ENCODE peak calls at places on chromosomes 3 and 15, in ten cellular contexts. F is psoas muscle, B is A549, Z is hepatocyte, J is neural progenitor cell, T is fibroblast of pulmonary artery, D is tibial artery, P is lower leg skin, C is HFF-Myc, Y is upper lobe of left lung. X is an unnamed sample.

GRCh38 chr3:99644741-99645140 is 6.3 kb downstream of the COL8A1 start:
- DNase-seq in J (no peak), C (no peak), T (no peak), Z (no peak), D (no peak), B (no peak), Y (no peak), P (no peak), F (no peak), X (no peak)

GRCh38 chr15:74235962-74236361 is at the start of gene CCDC33:
- DNase-seq in Y (peak; percentile 89), F (no peak), T (no peak), Z (no peak), D (no peak), B (no peak), C (no peak), J (no peak), P (no peak), X (no peak)

GRCh38 chr3:180180795-180181194 is 144.1 kb upstream of the PEX5L start:
- DNase-seq in Z (no peak), F (no peak), J (no peak), D (no peak), T (peak; percentile 2), B (no peak), C (no peak), P (no peak), Y (no peak), X (peak; percentile 86)

GRCh38 chr15:27486676-27487290 is 515.8 kb downstream of the GABRG3 start:
- DNase-seq in D (no peak), P (no peak), J (no peak), Y (no peak), C (no peak), T (no peak), Z (no peak), B (no peak), F (no peak), X (no peak)

GRCh38 chr15:36278219-36278618 is 301.2 kb upstream of the CDIN1 start:
- DNase-seq in P (no peak), B (no peak), Z (no peak), Y (no peak), J (peak; percentile 13), C (no peak), T (peak; percentile 38), F (no peak), D (no peak), X (peak; percentile 38)

GRCh38 chr15:57589276-57590073 is 2.2 kb upstream of the MYZAP start:
- DNase-seq in B (no peak), Y (no peak), Z (no peak), T (no peak), J (no peak), D (peak; percentile 36), C (no peak), P (no peak), F (peak; percentile 54), X (no peak)

GRCh38 chr3:161273589-161274218 is 52.6 kb downstream of the NMD3 start:
- DNase-seq in Z (peak; percentile 72), P (no peak), B (no peak), T (peak; percentile 69), Y (no peak), J (peak; percentile 61), D (no peak), F (no peak), C (no peak), X (peak; percentile 75)

GRCh38 chr15:47711654-47712053 is 5.7 kb upstream of the SEMA6D start:
- DNase-seq in D (no peak), C (no peak), Y (no peak), F (no peak), P (no peak), B (no peak), T (peak; percentile 40), Z (no peak), J (peak; percentile 50), X (no peak)

GRCh38 chr3:111200027-111200426 is 128.4 kb downstream of the NECTIN3 start:
- DNase-seq in F (no peak), B (no peak), D (no peak), J (no peak), C (no peak), P (no peak), Y (no peak), Z (no peak), T (no peak), X (no peak)

GRCh38 chr15:38145671-38146111 is 106.9 kb upstream of the SPRED1 start:
- DNase-seq in D (no peak), Y (no peak), J (peak; percentile 77), F (no peak), B (no peak), T (no peak), C (no peak), Z (no peak), P (no peak), X (no peak)

GRCh38 chr3:49461443-49462171 is 8.5 kb upstream of the DAG1 start:
- DNase-seq in Y (no peak), T (peak; percentile 51), P (no peak), C (no peak), B (no peak), J (peak; percentile 65), F (peak; percentile 28), D (no peak), Z (no peak), X (peak; percentile 60)

GRCh38 chr15:43230640-43231115 is 9.9 kb upstream of the EPB42 start:
- DNase-seq in D (peak; percentile 63), F (no peak), C (no peak), Y (no peak), J (no peak), B (no peak), T (no peak), Z (no peak), P (peak; percentile 28), X (peak; percentile 55)

GRCh38 chr3:72134989-72135451 is 350.1 kb upstream of the PROK2 start:
- DNase-seq in T (no peak), Z (no peak), C (no peak), P (no peak), Y (no peak), B (no peak), F (no peak), J (no peak), D (no peak), X (no peak)

GRCh38 chr15:40922608-40923005 is 6.5 kb upstream of the DLL4 start:
- DNase-seq in P (no peak), B (no peak), T (no peak), C (no peak), D (no peak), Y (no peak), F (no peak), Z (no peak), J (no peak), X (no peak)
- TF ChIP-seq CTCF in P (no peak), B (no peak), T (no peak), C (no peak), D (no peak), Y (no peak), F (no peak), Z (no peak), J (no peak), X (no peak)

DNA sequence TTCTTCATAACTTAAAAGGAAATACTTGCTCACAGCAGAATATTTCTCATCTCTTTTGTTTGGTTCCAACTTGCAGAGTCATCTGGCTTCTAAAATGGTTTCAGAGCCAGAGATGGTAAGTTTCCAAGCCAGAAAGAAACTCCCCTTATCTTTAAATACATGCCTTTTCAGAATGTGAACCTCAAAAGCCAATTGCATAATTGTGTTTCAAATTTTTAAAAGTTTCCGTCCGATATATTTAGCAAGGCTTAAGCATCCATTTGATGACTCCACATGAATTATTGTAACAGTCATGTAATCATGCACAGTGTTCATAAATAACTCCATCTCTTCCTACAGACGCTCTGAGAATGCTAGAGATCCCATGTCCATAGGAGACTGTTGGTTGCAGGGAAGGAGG is 40.6 kb upstream of the C3orf80 start:
- DNase-seq in Y (no peak), P (no peak), D (no peak), T (peak; percentile 95), J (no peak), Z (no peak), B (no peak), C (no peak), F (no peak), X (peak; percentile 99)
- H3K4me3 ChIP-seq in Y (no peak overlapping the region), P (no peak overlapping the region), D (no peak overlapping the region), T (no peak overlapping the region), J (no peak overlapping the region), Z (no peak overlapping the region), B (no peak overlapping the region), C (no peak overlapping the region), F (no peak overlapping the region), X (no peak overlapping the region)

GRCh38 chr15:99729920-99730319 is 3.3 kb downstream of the LYSMD4 start:
- DNase-seq in J (peak; percentile 54), B (no peak), Y (no peak), C (peak; percentile 32), T (peak; percentile 68), D (peak; percentile 39), P (no peak), F (no peak), Z (peak; percentile 44), X (peak; percentile 68)
- TF ChIP-seq CTCF in J (peak; percentile 54), B (peak; percentile 50), Y (peak; percentile 30), C (peak; percentile 67), T (peak; percentile 60), D (peak; percentile 49), P (no peak), F (peak; percentile 42), Z (peak; percentile 53), X (peak; percentile 53)

GRCh38 chr15:97966924-97967620 is 6.6 kb downstream of the ARRDC4 start:
- DNase-seq in D (no peak), C (peak; percentile 53), Z (no peak), P (no peak), J (no peak), F (no peak), T (no peak), B (no peak), Y (no peak), X (peak; percentile 24)
- H3K4me3 ChIP-seq in D (no peak overlapping the region), C (no peak overlapping the region), Z (no peak overlapping the region), P (no peak overlapping the region), J (no peak overlapping the region), F (no peak overlapping the region), T (no peak overlapping the region), B (no peak overlapping the region), Y (no peak overlapping the region), X (no peak overlapping the region)

GRCh38 chr15:63056843-63057242 is 14.3 kb downstream of the TPM1 start:
- DNase-seq in P (no peak), F (peak; percentile 78), Z (no peak), J (no peak), C (no peak), D (no peak), Y (no peak), B (no peak), T (no peak), X (peak; percentile 49)
- TF ChIP-seq CTCF in P (no peak), F (no peak), Z (no peak), J (no peak), C (no peak), D (no peak), Y (no peak), B (no peak), T (no peak), X (no peak)